ENCODE peak calls at places on chromosomes 7 and 10, in eight cellular contexts. One of them, this sample, is unnamed.

GRCh38 chr7:135768990-135769389 is 20.4 kb upstream of the FAM180A start:
- DNase-seq in HCT116: no peak
- DNase-seq in adrenal gland: no peak
- DNase-seq in dorsolateral prefrontal cortex: peak; percentile 48
- DNase-seq in tibial artery: no peak
- DNase-seq in endothelial cell: no peak
- DNase-seq in SK-N-SH: no peak
- DNase-seq in upper lobe of right lung: no peak
- DNase-seq in this sample: no peak

GRCh38 chr7:92625617-92626016 is 35.4 kb upstream of the FAM133B start:
- DNase-seq in SK-N-SH: no peak
- DNase-seq in endothelial cell: no peak
- DNase-seq in tibial artery: no peak
- DNase-seq in dorsolateral prefrontal cortex: no peak
- DNase-seq in upper lobe of right lung: no peak
- DNase-seq in HCT116: no peak
- DNase-seq in adrenal gland: no peak
- DNase-seq in this sample: no peak

GRCh38 chr7:153943428-153944370 is 108.5 kb upstream of the DPP6 start:
- DNase-seq in SK-N-SH: no peak
- DNase-seq in HCT116: no peak
- DNase-seq in adrenal gland: no peak
- DNase-seq in endothelial cell: no peak
- DNase-seq in tibial artery: no peak
- DNase-seq in upper lobe of right lung: no peak
- DNase-seq in dorsolateral prefrontal cortex: peak; percentile 43
- DNase-seq in this sample: no peak

GRCh38 chr10:34854147-34854601 is 39.1 kb upstream of the PARD3 start:
- DNase-seq in adrenal gland: peak; percentile 17
- DNase-seq in endothelial cell: no peak
- DNase-seq in HCT116: no peak
- DNase-seq in SK-N-SH: no peak
- DNase-seq in tibial artery: no peak
- DNase-seq in dorsolateral prefrontal cortex: no peak
- DNase-seq in upper lobe of right lung: no peak
- DNase-seq in this sample: no peak

GRCh38 chr7:17962652-17963051 is 22.4 kb upstream of the SNX13 start:
- DNase-seq in dorsolateral prefrontal cortex: no peak
- DNase-seq in endothelial cell: no peak
- DNase-seq in HCT116: no peak
- DNase-seq in tibial artery: no peak
- DNase-seq in upper lobe of right lung: no peak
- DNase-seq in SK-N-SH: no peak
- DNase-seq in adrenal gland: no peak
- DNase-seq in this sample: no peak

GRCh38 chr7:94173436-94173835 is 169.3 kb upstream of the BET1 start:
- DNase-seq in HCT116: no peak
- DNase-seq in tibial artery: no peak
- DNase-seq in SK-N-SH: no peak
- DNase-seq in dorsolateral prefrontal cortex: no peak
- DNase-seq in adrenal gland: no peak
- DNase-seq in endothelial cell: no peak
- DNase-seq in upper lobe of right lung: no peak
- DNase-seq in this sample: no peak

GRCh38 chr10:5040781-5041470 is 37.3 kb upstream of the AKR1C2 start:
- DNase-seq in SK-N-SH: no peak
- DNase-seq in tibial artery: no peak
- DNase-seq in upper lobe of right lung: no peak
- DNase-seq in adrenal gland: no peak
- DNase-seq in dorsolateral prefrontal cortex: no peak
- DNase-seq in endothelial cell: no peak
- DNase-seq in HCT116: no peak
- DNase-seq in this sample: no peak

GRCh38 chr7:22582860-22583640 is 83.1 kb upstream of the STEAP1B start:
- DNase-seq in HCT116: no peak
- DNase-seq in tibial artery: no peak
- DNase-seq in SK-N-SH: no peak
- DNase-seq in dorsolateral prefrontal cortex: no peak
- DNase-seq in upper lobe of right lung: peak; percentile 69
- DNase-seq in adrenal gland: no peak
- DNase-seq in endothelial cell: no peak
- DNase-seq in this sample: no peak

GRCh38 chr7:70047891-70048448 is 449.7 kb downstream of the AUTS2 start:
- DNase-seq in adrenal gland: no peak
- DNase-seq in endothelial cell: no peak
- DNase-seq in HCT116: no peak
- DNase-seq in SK-N-SH: no peak
- DNase-seq in tibial artery: no peak
- DNase-seq in dorsolateral prefrontal cortex: no peak
- DNase-seq in upper lobe of right lung: no peak
- DNase-seq in this sample: no peak

GRCh38 chr10:132239126-132240031 is 52.6 kb downstream of the DPYSL4 start:
- DNase-seq in endothelial cell: no peak
- DNase-seq in HCT116: no peak
- DNase-seq in adrenal gland: no peak
- DNase-seq in dorsolateral prefrontal cortex: no peak
- DNase-seq in upper lobe of right lung: no peak
- DNase-seq in tibial artery: no peak
- DNase-seq in SK-N-SH: peak; percentile 91
- DNase-seq in this sample: peak; percentile 57

GRCh38 chr10:110748970-110749369 is 104.8 kb downstream of the RBM20 start:
- DNase-seq in upper lobe of right lung: no peak
- DNase-seq in adrenal gland: no peak
- DNase-seq in endothelial cell: no peak
- DNase-seq in HCT116: no peak
- DNase-seq in SK-N-SH: no peak
- DNase-seq in dorsolateral prefrontal cortex: no peak
- DNase-seq in tibial artery: no peak
- DNase-seq in this sample: no peak

GRCh38 chr10:115949282-115949844 is 323.6 kb downstream of the GFRA1 start:
- DNase-seq in tibial artery: no peak
- DNase-seq in SK-N-SH: no peak
- DNase-seq in upper lobe of right lung: no peak
- DNase-seq in HCT116: no peak
- DNase-seq in adrenal gland: no peak
- DNase-seq in endothelial cell: no peak
- DNase-seq in dorsolateral prefrontal cortex: no peak
- DNase-seq in this sample: no peak

GRCh38 chr7:49852619-49853462 is 79.4 kb downstream of the VWC2 start:
- DNase-seq in endothelial cell: peak; percentile 71
- DNase-seq in SK-N-SH: peak; percentile 68
- DNase-seq in tibial artery: no peak
- DNase-seq in dorsolateral prefrontal cortex: no peak
- DNase-seq in HCT116: peak; percentile 13
- DNase-seq in upper lobe of right lung: no peak
- DNase-seq in adrenal gland: peak; percentile 28
- DNase-seq in this sample: peak; percentile 58

GRCh38 chr7:103859699-103860098 is 129.8 kb downstream of the RELN start:
- DNase-seq in dorsolateral prefrontal cortex: no peak
- DNase-seq in endothelial cell: no peak
- DNase-seq in adrenal gland: no peak
- DNase-seq in SK-N-SH: no peak
- DNase-seq in upper lobe of right lung: no peak
- DNase-seq in tibial artery: no peak
- DNase-seq in HCT116: no peak
- DNase-seq in this sample: no peak

GRCh38 chr10:49115015-49115795 is at the start of gene VSTM4:
- DNase-seq in endothelial cell: peak; percentile 50
- DNase-seq in HCT116: no peak
- DNase-seq in adrenal gland: peak; percentile 60
- DNase-seq in dorsolateral prefrontal cortex: peak; percentile 71
- DNase-seq in SK-N-SH: peak; percentile 93
- DNase-seq in tibial artery: peak; percentile 74
- DNase-seq in upper lobe of right lung: peak; percentile 74
- DNase-seq in this sample: peak; percentile 57

GRCh38 chr10:86388119-86388704 is 21.6 kb upstream of the GRID1 start:
- DNase-seq in adrenal gland: no peak
- DNase-seq in tibial artery: peak; percentile 37
- DNase-seq in dorsolateral prefrontal cortex: no peak
- DNase-seq in SK-N-SH: no peak
- DNase-seq in HCT116: no peak
- DNase-seq in upper lobe of right lung: peak; percentile 35
- DNase-seq in endothelial cell: no peak
- DNase-seq in this sample: no peak

GRCh38 chr7:106944035-106944665 is 79.1 kb downstream of the PIK3CG start:
- DNase-seq in dorsolateral prefrontal cortex: no peak
- DNase-seq in tibial artery: no peak
- DNase-seq in endothelial cell: no peak
- DNase-seq in SK-N-SH: no peak
- DNase-seq in upper lobe of right lung: no peak
- DNase-seq in HCT116: no peak
- DNase-seq in adrenal gland: no peak
- DNase-seq in this sample: no peak

GRCh38 chr7:41508755-41509154 is 194.1 kb downstream of the INHBA start:
- DNase-seq in adrenal gland: no peak
- DNase-seq in upper lobe of right lung: no peak
- DNase-seq in dorsolateral prefrontal cortex: no peak
- DNase-seq in endothelial cell: no peak
- DNase-seq in HCT116: no peak
- DNase-seq in SK-N-SH: no peak
- DNase-seq in tibial artery: no peak
- DNase-seq in this sample: no peak

GRCh38 chr10:72682626-72683025 is 9.3 kb upstream of the MCU start:
- DNase-seq in adrenal gland: no peak
- DNase-seq in endothelial cell: no peak
- DNase-seq in SK-N-SH: no peak
- DNase-seq in dorsolateral prefrontal cortex: no peak
- DNase-seq in HCT116: no peak
- DNase-seq in tibial artery: no peak
- DNase-seq in upper lobe of right lung: no peak
- DNase-seq in this sample: no peak

GRCh38 chr10:128064615-128065580 is 61.3 kb downstream of the MKI67 start:
- DNase-seq in SK-N-SH: no peak
- DNase-seq in adrenal gland: peak; percentile 70
- DNase-seq in upper lobe of right lung: peak; percentile 82
- DNase-seq in endothelial cell: no peak
- DNase-seq in HCT116: no peak
- DNase-seq in dorsolateral prefrontal cortex: peak; percentile 71
- DNase-seq in tibial artery: peak; percentile 83
- DNase-seq in this sample: no peak

GRCh38 chr10:49598164-49598856 is 11.8 kb upstream of the SLC18A3 start:
- DNase-seq in SK-N-SH: no peak
- DNase-seq in adrenal gland: no peak
- DNase-seq in HCT116: no peak
- DNase-seq in upper lobe of right lung: no peak
- DNase-seq in dorsolateral prefrontal cortex: no peak
- DNase-seq in tibial artery: peak; percentile 46
- DNase-seq in endothelial cell: no peak
- DNase-seq in this sample: no peak

DNA sequence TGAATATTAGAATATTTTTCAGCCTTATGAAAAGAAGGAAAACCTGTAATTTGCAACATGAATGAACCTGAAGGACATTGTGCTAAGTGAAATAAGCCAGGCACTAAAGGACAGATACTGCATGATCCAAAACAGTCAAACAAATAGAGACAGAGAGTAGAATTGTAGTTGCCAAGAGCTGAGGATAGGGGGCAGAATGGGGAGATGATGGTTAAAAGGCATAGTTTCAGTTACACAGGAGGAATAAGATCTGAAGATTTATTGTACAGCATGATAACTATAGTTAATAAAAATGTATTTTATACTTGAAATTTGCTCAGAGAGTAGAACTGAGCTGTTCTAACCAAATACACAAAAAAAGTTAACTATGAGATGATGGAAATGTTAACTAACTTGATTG is 149.0 kb upstream of the TMEM106B start:
- DNase-seq in SK-N-SH: no peak
- DNase-seq in HCT116: no peak
- DNase-seq in adrenal gland: no peak
- DNase-seq in upper lobe of right lung: no peak
- DNase-seq in endothelial cell: no peak
- DNase-seq in dorsolateral prefrontal cortex: no peak
- DNase-seq in tibial artery: no peak
- DNase-seq in this sample: no peak
- TF ChIP-seq CTCF in SK-N-SH: peak; percentile 57
- TF ChIP-seq CTCF in HCT116: peak; percentile 44
- TF ChIP-seq CTCF in adrenal gland: no peak
- TF ChIP-seq CTCF in upper lobe of right lung: peak; percentile 27
- TF ChIP-seq CTCF in endothelial cell: peak; percentile 39
- TF ChIP-seq CTCF in dorsolateral prefrontal cortex: peak; percentile 10
- TF ChIP-seq CTCF in tibial artery: no peak
- TF ChIP-seq CTCF in this sample: peak; percentile 40

DNA sequence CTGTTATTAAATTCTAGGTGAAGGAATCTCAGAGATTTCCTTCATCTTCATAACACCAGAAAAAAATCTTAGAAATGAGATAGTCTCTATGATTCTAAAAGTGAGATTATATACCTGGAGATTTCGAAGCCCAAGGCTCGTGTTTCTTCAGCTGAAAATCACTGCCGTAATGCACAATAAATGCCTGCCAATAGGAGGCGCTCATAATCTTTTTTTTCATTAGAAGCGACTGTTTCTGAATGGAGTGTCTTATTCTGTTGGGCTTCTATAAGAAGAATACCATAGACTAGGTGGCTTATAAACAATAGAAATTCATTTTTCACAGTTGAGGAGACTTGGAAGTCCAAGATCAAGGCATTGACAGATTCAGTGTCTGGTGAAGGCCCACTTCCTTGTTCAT is 294.7 kb downstream of the PRKG1 start:
- DNase-seq in adrenal gland: no peak
- DNase-seq in tibial artery: no peak
- DNase-seq in dorsolateral prefrontal cortex: no peak
- DNase-seq in HCT116: no peak
- DNase-seq in SK-N-SH: no peak
- DNase-seq in endothelial cell: peak; percentile 5
- DNase-seq in upper lobe of right lung: no peak
- DNase-seq in this sample: no peak
- TF ChIP-seq CTCF in adrenal gland: no peak
- TF ChIP-seq CTCF in tibial artery: no peak
- TF ChIP-seq CTCF in dorsolateral prefrontal cortex: no peak
- TF ChIP-seq CTCF in HCT116: peak; percentile 72
- TF ChIP-seq CTCF in SK-N-SH: peak; percentile 40
- TF ChIP-seq CTCF in endothelial cell: peak; percentile 60
- TF ChIP-seq CTCF in upper lobe of right lung: no peak
- TF ChIP-seq CTCF in this sample: peak; percentile 52

DNA sequence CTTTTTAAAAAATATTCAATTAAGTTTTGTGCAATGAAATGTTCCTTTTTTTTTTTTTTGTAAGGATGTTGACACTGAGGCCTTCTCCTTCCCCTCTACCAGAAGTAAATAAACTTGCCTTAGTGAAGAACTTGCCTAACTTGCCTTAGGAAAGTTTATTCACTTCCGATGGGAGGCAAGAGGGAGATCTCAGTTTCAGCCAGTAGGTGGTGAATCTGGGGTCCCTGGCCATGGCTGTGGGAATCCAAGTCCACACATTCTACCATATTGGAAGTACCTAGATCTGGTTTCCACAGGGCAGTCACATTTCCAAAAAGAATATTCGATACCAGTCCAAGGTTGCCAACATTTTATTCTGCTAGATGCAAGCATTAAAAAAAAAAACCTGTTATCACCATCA is 270.9 kb downstream of the CCSER2 start:
- DNase-seq in SK-N-SH: no peak
- DNase-seq in adrenal gland: no peak
- DNase-seq in dorsolateral prefrontal cortex: no peak
- DNase-seq in HCT116: no peak
- DNase-seq in endothelial cell: no peak
- DNase-seq in tibial artery: no peak
- DNase-seq in upper lobe of right lung: no peak
- DNase-seq in this sample: no peak
- TF ChIP-seq CTCF in SK-N-SH: no peak
- TF ChIP-seq CTCF in adrenal gland: no peak
- TF ChIP-seq CTCF in dorsolateral prefrontal cortex: no peak
- TF ChIP-seq CTCF in HCT116: peak; percentile 37
- TF ChIP-seq CTCF in endothelial cell: no peak
- TF ChIP-seq CTCF in tibial artery: no peak
- TF ChIP-seq CTCF in upper lobe of right lung: no peak
- TF ChIP-seq CTCF in this sample: no peak

GRCh38 chr7:128270799-128271411 is 29.8 kb downstream of the LEP start:
- DNase-seq in endothelial cell: no peak
- DNase-seq in SK-N-SH: no peak
- DNase-seq in upper lobe of right lung: peak; percentile 59
- DNase-seq in tibial artery: no peak
- DNase-seq in dorsolateral prefrontal cortex: no peak
- DNase-seq in HCT116: no peak
- DNase-seq in adrenal gland: no peak
- DNase-seq in this sample: no peak
- TF ChIP-seq CTCF in endothelial cell: no peak
- TF ChIP-seq CTCF in SK-N-SH: no peak
- TF ChIP-seq CTCF in upper lobe of right lung: no peak
- TF ChIP-seq CTCF in tibial artery: no peak
- TF ChIP-seq CTCF in dorsolateral prefrontal cortex: peak; percentile 10
- TF ChIP-seq CTCF in HCT116: no peak
- TF ChIP-seq CTCF in adrenal gland: no peak
- TF ChIP-seq CTCF in this sample: no peak

This sample was measured in glutamatergic neuron.